ENCODE peak calls at places on chromosome 7, in nine cellular contexts. One of them, this sample, is unnamed.

GRCh38 chr7:25795824-25796235 is 356.2 kb upstream of the NFE2L3 start:
- DNase-seq in ovary: no peak
- DNase-seq in body of pancreas: no peak
- DNase-seq in A549: no peak
- DNase-seq in IMR-90: peak; percentile 52
- DNase-seq in sigmoid colon: no peak
- DNase-seq in endothelial cell of umbilical vein: no peak
- DNase-seq in tibial nerve: no peak
- DNase-seq in adrenal gland: peak; percentile 15
- DNase-seq in this sample: no peak

GRCh38 chr7:33472348-33473025 is 343.1 kb downstream of the BBS9 start:
- DNase-seq in ovary: no peak
- DNase-seq in body of pancreas: no peak
- DNase-seq in A549: no peak
- DNase-seq in IMR-90: no peak
- DNase-seq in sigmoid colon: no peak
- DNase-seq in endothelial cell of umbilical vein: no peak
- DNase-seq in tibial nerve: no peak
- DNase-seq in adrenal gland: no peak
- DNase-seq in this sample: no peak

GRCh38 chr7:33968591-33968990 is 63.3 kb downstream of the BMPER start:
- DNase-seq in ovary: no peak
- DNase-seq in body of pancreas: no peak
- DNase-seq in A549: no peak
- DNase-seq in IMR-90: no peak
- DNase-seq in sigmoid colon: no peak
- DNase-seq in endothelial cell of umbilical vein: no peak
- DNase-seq in tibial nerve: no peak
- DNase-seq in adrenal gland: no peak
- DNase-seq in this sample: no peak

GRCh38 chr7:31120800-31121513 is 68.8 kb downstream of the ADCYAP1R1 start:
- DNase-seq in ovary: no peak
- DNase-seq in body of pancreas: no peak
- DNase-seq in A549: no peak
- DNase-seq in IMR-90: no peak
- DNase-seq in sigmoid colon: no peak
- DNase-seq in endothelial cell of umbilical vein: no peak
- DNase-seq in tibial nerve: no peak
- DNase-seq in adrenal gland: no peak
- DNase-seq in this sample: no peak

GRCh38 chr7:155252388-155252957 is 45.2 kb upstream of the INSIG1 start:
- DNase-seq in ovary: no peak
- DNase-seq in body of pancreas: peak; percentile 28
- DNase-seq in A549: no peak
- DNase-seq in IMR-90: peak; percentile 13
- DNase-seq in sigmoid colon: no peak
- DNase-seq in endothelial cell of umbilical vein: peak; percentile 18
- DNase-seq in tibial nerve: no peak
- DNase-seq in adrenal gland: no peak
- DNase-seq in this sample: no peak

GRCh38 chr7:104415700-104416099 is 87.3 kb downstream of the LHFPL3 start:
- DNase-seq in ovary: no peak
- DNase-seq in body of pancreas: no peak
- DNase-seq in A549: peak; percentile 4
- DNase-seq in IMR-90: no peak
- DNase-seq in sigmoid colon: no peak
- DNase-seq in endothelial cell of umbilical vein: no peak
- DNase-seq in tibial nerve: no peak
- DNase-seq in adrenal gland: no peak
- DNase-seq in this sample: no peak

GRCh38 chr7:128036226-128036940 is 5.1 kb upstream of the LRRC4 start:
- DNase-seq in ovary: no peak
- DNase-seq in body of pancreas: no peak
- DNase-seq in A549: no peak
- DNase-seq in IMR-90: no peak
- DNase-seq in sigmoid colon: no peak
- DNase-seq in endothelial cell of umbilical vein: no peak
- DNase-seq in tibial nerve: no peak
- DNase-seq in adrenal gland: no peak
- DNase-seq in this sample: no peak

GRCh38 chr7:18086165-18087030 is 58.8 kb upstream of the PRPS1L1 start:
- DNase-seq in ovary: no peak
- DNase-seq in body of pancreas: peak; percentile 13
- DNase-seq in A549: peak; percentile 12
- DNase-seq in IMR-90: no peak
- DNase-seq in sigmoid colon: peak; percentile 70
- DNase-seq in endothelial cell of umbilical vein: peak; percentile 16
- DNase-seq in tibial nerve: no peak
- DNase-seq in adrenal gland: no peak
- DNase-seq in this sample: no peak

GRCh38 chr7:3455826-3456444 is 154.9 kb downstream of the SDK1 start:
- DNase-seq in ovary: no peak
- DNase-seq in body of pancreas: no peak
- DNase-seq in A549: no peak
- DNase-seq in IMR-90: peak; percentile 54
- DNase-seq in sigmoid colon: no peak
- DNase-seq in endothelial cell of umbilical vein: peak; percentile 25
- DNase-seq in tibial nerve: no peak
- DNase-seq in adrenal gland: no peak
- DNase-seq in this sample: no peak

GRCh38 chr7:100674441-100675407 is 1.2 kb downstream of the GNB2 start:
- DNase-seq in ovary: peak; percentile 65
- DNase-seq in body of pancreas: peak; percentile 47
- DNase-seq in A549: no peak
- DNase-seq in IMR-90: no peak
- DNase-seq in sigmoid colon: peak; percentile 75
- DNase-seq in endothelial cell of umbilical vein: peak; percentile 42
- DNase-seq in tibial nerve: no peak
- DNase-seq in adrenal gland: peak; percentile 42
- DNase-seq in this sample: peak; percentile 67

GRCh38 chr7:67588631-67589030 is 592.0 kb downstream of the TYW1 start:
- DNase-seq in ovary: no peak
- DNase-seq in body of pancreas: no peak
- DNase-seq in A549: no peak
- DNase-seq in IMR-90: no peak
- DNase-seq in sigmoid colon: no peak
- DNase-seq in endothelial cell of umbilical vein: no peak
- DNase-seq in tibial nerve: no peak
- DNase-seq in adrenal gland: no peak
- DNase-seq in this sample: no peak

GRCh38 chr7:132858251-132858650 is 223.6 kb downstream of the CHCHD3 start:
- DNase-seq in ovary: no peak
- DNase-seq in body of pancreas: no peak
- DNase-seq in A549: no peak
- DNase-seq in IMR-90: no peak
- DNase-seq in sigmoid colon: no peak
- DNase-seq in endothelial cell of umbilical vein: no peak
- DNase-seq in tibial nerve: no peak
- DNase-seq in adrenal gland: no peak
- DNase-seq in this sample: no peak

DNA sequence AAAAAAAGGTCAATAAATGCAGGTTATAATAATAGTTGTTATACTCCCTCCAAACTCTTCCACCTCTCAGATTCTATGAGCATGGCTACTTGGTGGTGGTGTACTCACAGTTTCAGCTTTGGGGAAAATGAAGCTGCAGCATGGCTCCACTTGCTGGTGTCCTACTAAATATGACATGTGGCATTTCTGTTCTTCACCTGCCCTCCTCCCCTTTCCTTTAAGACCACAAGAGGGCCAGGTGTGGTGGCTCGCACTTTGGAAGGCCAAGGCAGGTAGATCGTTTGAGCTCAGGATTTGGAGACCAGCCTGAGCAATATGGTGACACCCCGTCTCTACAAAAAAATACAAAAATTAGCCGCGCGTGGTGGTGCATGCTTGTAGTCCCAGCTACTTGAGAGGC is 101.1 kb downstream of the SLC37A3 start:
- DNase-seq in ovary: no peak
- DNase-seq in body of pancreas: no peak
- DNase-seq in A549: no peak
- DNase-seq in IMR-90: no peak
- DNase-seq in sigmoid colon: no peak
- DNase-seq in endothelial cell of umbilical vein: no peak
- DNase-seq in tibial nerve: no peak
- DNase-seq in adrenal gland: no peak
- DNase-seq in this sample: no peak
- H3K9me3 ChIP-seq in ovary: no peaks in the 10 kb centered on the region
- H3K9me3 ChIP-seq in body of pancreas: no peaks in the 10 kb centered on the region
- H3K9me3 ChIP-seq in A549: no peaks in the 10 kb centered on the region
- H3K9me3 ChIP-seq in IMR-90: no peaks in the 10 kb centered on the region
- H3K9me3 ChIP-seq in sigmoid colon: no peaks in the 10 kb centered on the region
- H3K9me3 ChIP-seq in endothelial cell of umbilical vein: no peaks in the 10 kb centered on the region
- H3K9me3 ChIP-seq in tibial nerve: no peaks in the 10 kb centered on the region
- H3K9me3 ChIP-seq in adrenal gland: no peaks in the 10 kb centered on the region
- H3K9me3 ChIP-seq in this sample: no peaks in the 10 kb centered on the region

GRCh38 chr7:45017253-45017652 is 17.3 kb downstream of the CCM2 start:
- DNase-seq in ovary: no peak
- DNase-seq in body of pancreas: no peak
- DNase-seq in A549: no peak
- DNase-seq in IMR-90: no peak
- DNase-seq in sigmoid colon: peak; percentile 1
- DNase-seq in endothelial cell of umbilical vein: no peak
- DNase-seq in tibial nerve: no peak
- DNase-seq in adrenal gland: no peak
- DNase-seq in this sample: no peak

GRCh38 chr7:45024126-45024744 is 24.2 kb downstream of the CCM2 start:
- DNase-seq in ovary: no peak
- DNase-seq in body of pancreas: no peak
- DNase-seq in A549: no peak
- DNase-seq in IMR-90: no peak
- DNase-seq in sigmoid colon: no peak
- DNase-seq in endothelial cell of umbilical vein: no peak
- DNase-seq in tibial nerve: no peak
- DNase-seq in adrenal gland: no peak
- DNase-seq in this sample: no peak

GRCh38 chr7:45020915-45021314 is 20.9 kb downstream of the CCM2 start:
- DNase-seq in ovary: no peak
- DNase-seq in body of pancreas: no peak
- DNase-seq in A549: no peak
- DNase-seq in IMR-90: no peak
- DNase-seq in sigmoid colon: peak; percentile 24
- DNase-seq in endothelial cell of umbilical vein: no peak
- DNase-seq in tibial nerve: no peak
- DNase-seq in adrenal gland: no peak
- DNase-seq in this sample: no peak

GRCh38 chr7:45026013-45026412 is 26.0 kb downstream of the CCM2 start:
- DNase-seq in ovary: no peak
- DNase-seq in body of pancreas: no peak
- DNase-seq in A549: no peak
- DNase-seq in IMR-90: no peak
- DNase-seq in sigmoid colon: no peak
- DNase-seq in endothelial cell of umbilical vein: no peak
- DNase-seq in tibial nerve: no peak
- DNase-seq in adrenal gland: no peak
- DNase-seq in this sample: no peak

DNA sequence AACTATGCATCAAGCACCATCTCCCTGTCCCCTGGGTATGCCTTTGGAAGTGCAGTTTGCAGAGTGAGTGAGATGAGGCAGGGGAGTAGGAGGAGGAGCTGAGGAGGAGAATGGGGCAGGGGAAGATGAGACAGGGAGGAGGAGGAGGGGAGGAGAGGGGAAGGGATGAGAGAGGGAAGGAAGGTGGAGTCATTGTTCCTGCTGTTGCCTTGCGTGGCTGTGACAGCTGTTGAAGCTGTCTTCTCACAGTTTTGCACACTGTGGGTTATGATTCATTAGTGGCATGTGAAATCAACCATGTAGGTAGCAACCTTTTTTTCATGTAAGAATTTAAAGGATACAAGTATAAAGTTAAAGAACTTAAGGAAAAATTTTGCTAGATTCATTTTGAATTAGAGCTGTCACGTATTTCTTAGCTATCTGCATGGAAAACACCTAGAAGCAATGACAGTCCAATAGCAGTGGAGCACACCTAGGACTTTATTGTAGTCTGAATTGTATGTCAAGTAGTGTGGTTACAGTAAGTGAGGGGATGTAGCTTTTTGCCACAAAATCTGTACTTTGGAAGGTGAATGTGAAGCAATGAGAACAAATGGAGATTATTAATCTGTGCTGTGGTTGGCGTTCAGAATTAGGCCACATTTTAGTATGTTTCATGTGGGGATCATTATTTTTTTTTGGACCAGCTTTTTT is 21.7 kb downstream of the CCM2 start:
- DNase-seq in ovary: no peak
- DNase-seq in body of pancreas: no peak
- DNase-seq in A549: no peak
- DNase-seq in IMR-90: peak; percentile 72
- DNase-seq in sigmoid colon: no peak
- DNase-seq in endothelial cell of umbilical vein: peak; percentile 24
- DNase-seq in tibial nerve: no peak
- DNase-seq in adrenal gland: no peak
- DNase-seq in this sample: no peak
- H3K4me1 ChIP-seq in ovary: no peaks in the 10 kb centered on the region
- H3K4me1 ChIP-seq in body of pancreas: no peaks in the 10 kb centered on the region
- H3K4me1 ChIP-seq in A549: no peaks in the 10 kb centered on the region
- H3K4me1 ChIP-seq in IMR-90: peaks cover 3% of the 10 kb centered on the region
- H3K4me1 ChIP-seq in sigmoid colon: peaks cover 10% of the 10 kb centered on the region
- H3K4me1 ChIP-seq in endothelial cell of umbilical vein: peaks cover 5% of the 10 kb centered on the region
- H3K4me1 ChIP-seq in tibial nerve: no peaks in the 10 kb centered on the region
- H3K4me1 ChIP-seq in adrenal gland: no peaks in the 10 kb centered on the region
- H3K4me1 ChIP-seq in this sample: no peaks in the 10 kb centered on the region

DNA sequence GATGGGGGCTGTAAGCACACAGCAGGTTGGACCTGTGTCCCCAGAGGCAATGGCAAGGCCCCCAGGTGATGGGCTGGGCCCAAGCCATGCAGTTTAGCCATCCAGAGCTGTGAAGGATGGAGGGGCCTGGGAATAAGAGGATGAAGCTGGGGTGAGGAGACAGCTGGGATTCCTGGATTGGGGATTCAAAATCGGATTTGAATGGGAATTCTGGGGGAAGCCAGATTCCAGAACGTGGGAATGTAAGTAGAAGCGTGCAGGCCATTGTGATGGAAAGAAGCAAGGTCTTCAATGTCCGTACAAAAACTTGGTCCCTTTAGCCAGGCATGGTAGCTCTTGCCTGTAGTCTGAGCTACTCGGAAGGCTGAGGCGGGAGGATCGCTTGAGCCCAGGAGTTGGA is 9.8 kb downstream of the SH2B2 start:
- DNase-seq in ovary: no peak
- DNase-seq in body of pancreas: no peak
- DNase-seq in A549: no peak
- DNase-seq in IMR-90: no peak
- DNase-seq in sigmoid colon: no peak
- DNase-seq in endothelial cell of umbilical vein: no peak
- DNase-seq in tibial nerve: no peak
- DNase-seq in adrenal gland: no peak
- DNase-seq in this sample: no peak
- TF ChIP-seq POLR2A in ovary: no peak
- TF ChIP-seq POLR2A in body of pancreas: no peak
- TF ChIP-seq POLR2A in A549: no peak
- TF ChIP-seq POLR2A in IMR-90: no peak
- TF ChIP-seq POLR2A in sigmoid colon: no peak
- TF ChIP-seq POLR2A in endothelial cell of umbilical vein: no peak
- TF ChIP-seq POLR2A in tibial nerve: no peak
- TF ChIP-seq POLR2A in adrenal gland: no peak
- TF ChIP-seq POLR2A in this sample: no peak

DNA sequence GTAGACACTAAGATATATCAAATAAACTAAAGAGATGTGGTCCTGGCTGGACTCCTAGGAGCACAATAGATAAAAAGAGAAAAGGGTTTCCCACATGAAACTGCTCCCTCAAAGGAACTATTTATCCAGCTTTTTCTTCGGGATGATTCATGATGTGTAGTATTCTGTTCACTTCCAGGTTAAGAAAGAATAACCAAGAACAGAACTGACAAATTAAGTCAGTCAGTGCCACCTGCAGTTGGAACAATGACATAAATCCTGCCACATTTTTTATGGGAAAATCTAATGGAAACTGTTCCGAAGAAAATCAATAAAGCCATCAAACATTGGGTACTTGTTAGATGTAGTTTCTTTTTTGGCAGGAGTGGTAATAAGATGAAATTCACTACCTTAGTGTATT is 87.1 kb downstream of the POLR1F start:
- DNase-seq in ovary: no peak
- DNase-seq in body of pancreas: no peak
- DNase-seq in A549: no peak
- DNase-seq in IMR-90: peak; percentile 0
- DNase-seq in sigmoid colon: no peak
- DNase-seq in endothelial cell of umbilical vein: no peak
- DNase-seq in tibial nerve: no peak
- DNase-seq in adrenal gland: no peak
- DNase-seq in this sample: no peak
- H3K9me3 ChIP-seq in ovary: no peaks in the 10 kb centered on the region
- H3K9me3 ChIP-seq in body of pancreas: no peaks in the 10 kb centered on the region
- H3K9me3 ChIP-seq in A549: no peaks in the 10 kb centered on the region
- H3K9me3 ChIP-seq in IMR-90: no peaks in the 10 kb centered on the region
- H3K9me3 ChIP-seq in sigmoid colon: peaks cover 5% of the 10 kb centered on the region
- H3K9me3 ChIP-seq in endothelial cell of umbilical vein: peaks cover 2% of the 10 kb centered on the region
- H3K9me3 ChIP-seq in tibial nerve: peaks cover 9% of the 10 kb centered on the region
- H3K9me3 ChIP-seq in adrenal gland: no peaks in the 10 kb centered on the region
- H3K9me3 ChIP-seq in this sample: no peaks in the 10 kb centered on the region